ENCODE peak calls at places on chromosome 5, in eight cellular contexts. One of them, this sample, is unnamed.

GRCh38 chr5:131224387-131225191 is 39.3 kb upstream of the CDC42SE2 start:
- DNase-seq in germinal center: peak; percentile 50
- DNase-seq in substantia nigra: peak; percentile 5
- DNase-seq in effector memory CD8-positive, alpha-beta T cell: no peak
- DNase-seq in activated effector memory CD4-positive, alpha-beta T cell treated with anti-CD3 and anti-CD28 coated beads, Interleukin-2, amount 50 U/mL, for 16 hours: no peak
- DNase-seq in activated T-helper 1 cell treated with anti-CD3 and anti-CD28 coated beads, Interleukin-2, amount 50 U/mL, for 16 hours: no peak
- DNase-seq in fibroblast of lung: no peak
- DNase-seq in stromal cell of bone marrow: no peak
- DNase-seq in this sample: peak; percentile 77

GRCh38 chr5:169875091-169875727 is 105.1 kb downstream of the INSYN2B start:
- DNase-seq in activated effector memory CD4-positive, alpha-beta T cell treated with anti-CD3 and anti-CD28 coated beads, Interleukin-2, amount 50 U/mL, for 16 hours: no peak
- DNase-seq in activated T-helper 1 cell treated with anti-CD3 and anti-CD28 coated beads, Interleukin-2, amount 50 U/mL, for 16 hours: no peak
- DNase-seq in substantia nigra: no peak
- DNase-seq in effector memory CD8-positive, alpha-beta T cell: no peak
- DNase-seq in stromal cell of bone marrow: no peak
- DNase-seq in fibroblast of lung: peak; percentile 72
- DNase-seq in germinal center: no peak
- DNase-seq in this sample: no peak

GRCh38 chr5:122093415-122093814 is 15.4 kb upstream of the LOX start:
- DNase-seq in activated T-helper 1 cell treated with anti-CD3 and anti-CD28 coated beads, Interleukin-2, amount 50 U/mL, for 16 hours: no peak
- DNase-seq in fibroblast of lung: peak; percentile 70
- DNase-seq in effector memory CD8-positive, alpha-beta T cell: no peak
- DNase-seq in activated effector memory CD4-positive, alpha-beta T cell treated with anti-CD3 and anti-CD28 coated beads, Interleukin-2, amount 50 U/mL, for 16 hours: no peak
- DNase-seq in stromal cell of bone marrow: no peak
- DNase-seq in germinal center: no peak
- DNase-seq in substantia nigra: no peak
- DNase-seq in this sample: no peak

GRCh38 chr5:95446009-95446408 is 54.8 kb downstream of the FAM81B start:
- DNase-seq in stromal cell of bone marrow: peak; percentile 15
- DNase-seq in activated effector memory CD4-positive, alpha-beta T cell treated with anti-CD3 and anti-CD28 coated beads, Interleukin-2, amount 50 U/mL, for 16 hours: no peak
- DNase-seq in fibroblast of lung: peak; percentile 22
- DNase-seq in germinal center: no peak
- DNase-seq in activated T-helper 1 cell treated with anti-CD3 and anti-CD28 coated beads, Interleukin-2, amount 50 U/mL, for 16 hours: no peak
- DNase-seq in effector memory CD8-positive, alpha-beta T cell: no peak
- DNase-seq in substantia nigra: no peak
- DNase-seq in this sample: no peak

GRCh38 chr5:83472508-83473343 is 1.2 kb downstream of the VCAN start:
- DNase-seq in activated T-helper 1 cell treated with anti-CD3 and anti-CD28 coated beads, Interleukin-2, amount 50 U/mL, for 16 hours: no peak
- DNase-seq in germinal center: peak; percentile 19
- DNase-seq in fibroblast of lung: peak; percentile 24
- DNase-seq in stromal cell of bone marrow: peak; percentile 23
- DNase-seq in activated effector memory CD4-positive, alpha-beta T cell treated with anti-CD3 and anti-CD28 coated beads, Interleukin-2, amount 50 U/mL, for 16 hours: peak; percentile 62
- DNase-seq in effector memory CD8-positive, alpha-beta T cell: no peak
- DNase-seq in substantia nigra: peak; percentile 32
- DNase-seq in this sample: peak; percentile 42

GRCh38 chr5:177306674-177307543 is 3.3 kb downstream of the PRELID1 start:
- DNase-seq in activated T-helper 1 cell treated with anti-CD3 and anti-CD28 coated beads, Interleukin-2, amount 50 U/mL, for 16 hours: no peak
- DNase-seq in germinal center: no peak
- DNase-seq in stromal cell of bone marrow: no peak
- DNase-seq in substantia nigra: no peak
- DNase-seq in fibroblast of lung: peak; percentile 6
- DNase-seq in activated effector memory CD4-positive, alpha-beta T cell treated with anti-CD3 and anti-CD28 coated beads, Interleukin-2, amount 50 U/mL, for 16 hours: no peak
- DNase-seq in effector memory CD8-positive, alpha-beta T cell: no peak
- DNase-seq in this sample: no peak

GRCh38 chr5:134041570-134042411 is 37.0 kb upstream of the VDAC1 start:
- DNase-seq in germinal center: no peak
- DNase-seq in fibroblast of lung: no peak
- DNase-seq in stromal cell of bone marrow: no peak
- DNase-seq in substantia nigra: no peak
- DNase-seq in activated effector memory CD4-positive, alpha-beta T cell treated with anti-CD3 and anti-CD28 coated beads, Interleukin-2, amount 50 U/mL, for 16 hours: no peak
- DNase-seq in activated T-helper 1 cell treated with anti-CD3 and anti-CD28 coated beads, Interleukin-2, amount 50 U/mL, for 16 hours: no peak
- DNase-seq in effector memory CD8-positive, alpha-beta T cell: no peak
- DNase-seq in this sample: no peak

GRCh38 chr5:59744531-59744992 is 149.0 kb downstream of the PDE4D start:
- DNase-seq in activated effector memory CD4-positive, alpha-beta T cell treated with anti-CD3 and anti-CD28 coated beads, Interleukin-2, amount 50 U/mL, for 16 hours: no peak
- DNase-seq in stromal cell of bone marrow: peak; percentile 40
- DNase-seq in effector memory CD8-positive, alpha-beta T cell: no peak
- DNase-seq in fibroblast of lung: peak; percentile 74
- DNase-seq in substantia nigra: no peak
- DNase-seq in germinal center: no peak
- DNase-seq in activated T-helper 1 cell treated with anti-CD3 and anti-CD28 coated beads, Interleukin-2, amount 50 U/mL, for 16 hours: no peak
- DNase-seq in this sample: no peak

GRCh38 chr5:90830058-90830457 is 271.5 kb downstream of the ADGRV1 start:
- DNase-seq in activated effector memory CD4-positive, alpha-beta T cell treated with anti-CD3 and anti-CD28 coated beads, Interleukin-2, amount 50 U/mL, for 16 hours: no peak
- DNase-seq in effector memory CD8-positive, alpha-beta T cell: no peak
- DNase-seq in substantia nigra: no peak
- DNase-seq in stromal cell of bone marrow: no peak
- DNase-seq in activated T-helper 1 cell treated with anti-CD3 and anti-CD28 coated beads, Interleukin-2, amount 50 U/mL, for 16 hours: no peak
- DNase-seq in fibroblast of lung: no peak
- DNase-seq in germinal center: no peak
- DNase-seq in this sample: no peak

GRCh38 chr5:14439087-14439841 is 142.3 kb upstream of the OTULINL start:
- DNase-seq in germinal center: no peak
- DNase-seq in substantia nigra: no peak
- DNase-seq in activated effector memory CD4-positive, alpha-beta T cell treated with anti-CD3 and anti-CD28 coated beads, Interleukin-2, amount 50 U/mL, for 16 hours: no peak
- DNase-seq in effector memory CD8-positive, alpha-beta T cell: no peak
- DNase-seq in activated T-helper 1 cell treated with anti-CD3 and anti-CD28 coated beads, Interleukin-2, amount 50 U/mL, for 16 hours: no peak
- DNase-seq in stromal cell of bone marrow: no peak
- DNase-seq in fibroblast of lung: peak; percentile 38
- DNase-seq in this sample: no peak

GRCh38 chr5:151671979-151672378 is 14.7 kb downstream of the SPARC start:
- DNase-seq in substantia nigra: no peak
- DNase-seq in fibroblast of lung: no peak
- DNase-seq in activated T-helper 1 cell treated with anti-CD3 and anti-CD28 coated beads, Interleukin-2, amount 50 U/mL, for 16 hours: no peak
- DNase-seq in stromal cell of bone marrow: no peak
- DNase-seq in effector memory CD8-positive, alpha-beta T cell: no peak
- DNase-seq in germinal center: no peak
- DNase-seq in activated effector memory CD4-positive, alpha-beta T cell treated with anti-CD3 and anti-CD28 coated beads, Interleukin-2, amount 50 U/mL, for 16 hours: no peak
- DNase-seq in this sample: no peak

GRCh38 chr5:12668564-12668963 is 764.3 kb upstream of the CTNND2 start:
- DNase-seq in germinal center: no peak
- DNase-seq in effector memory CD8-positive, alpha-beta T cell: no peak
- DNase-seq in fibroblast of lung: no peak
- DNase-seq in stromal cell of bone marrow: no peak
- DNase-seq in activated effector memory CD4-positive, alpha-beta T cell treated with anti-CD3 and anti-CD28 coated beads, Interleukin-2, amount 50 U/mL, for 16 hours: no peak
- DNase-seq in activated T-helper 1 cell treated with anti-CD3 and anti-CD28 coated beads, Interleukin-2, amount 50 U/mL, for 16 hours: no peak
- DNase-seq in substantia nigra: no peak
- DNase-seq in this sample: no peak

GRCh38 chr5:122019936-122020590 is 58.0 kb downstream of the LOX start:
- DNase-seq in activated effector memory CD4-positive, alpha-beta T cell treated with anti-CD3 and anti-CD28 coated beads, Interleukin-2, amount 50 U/mL, for 16 hours: no peak
- DNase-seq in stromal cell of bone marrow: no peak
- DNase-seq in germinal center: no peak
- DNase-seq in fibroblast of lung: no peak
- DNase-seq in activated T-helper 1 cell treated with anti-CD3 and anti-CD28 coated beads, Interleukin-2, amount 50 U/mL, for 16 hours: no peak
- DNase-seq in effector memory CD8-positive, alpha-beta T cell: no peak
- DNase-seq in substantia nigra: no peak
- DNase-seq in this sample: no peak

GRCh38 chr5:53507013-53507412 is 26.6 kb downstream of the FST start:
- DNase-seq in activated T-helper 1 cell treated with anti-CD3 and anti-CD28 coated beads, Interleukin-2, amount 50 U/mL, for 16 hours: no peak
- DNase-seq in effector memory CD8-positive, alpha-beta T cell: no peak
- DNase-seq in fibroblast of lung: no peak
- DNase-seq in activated effector memory CD4-positive, alpha-beta T cell treated with anti-CD3 and anti-CD28 coated beads, Interleukin-2, amount 50 U/mL, for 16 hours: no peak
- DNase-seq in germinal center: no peak
- DNase-seq in stromal cell of bone marrow: no peak
- DNase-seq in substantia nigra: no peak
- DNase-seq in this sample: no peak

GRCh38 chr5:142253938-142254895 is 70.6 kb downstream of the SPRY4 start:
- DNase-seq in stromal cell of bone marrow: peak; percentile 62
- DNase-seq in fibroblast of lung: peak; percentile 56
- DNase-seq in activated T-helper 1 cell treated with anti-CD3 and anti-CD28 coated beads, Interleukin-2, amount 50 U/mL, for 16 hours: no peak
- DNase-seq in effector memory CD8-positive, alpha-beta T cell: no peak
- DNase-seq in substantia nigra: no peak
- DNase-seq in activated effector memory CD4-positive, alpha-beta T cell treated with anti-CD3 and anti-CD28 coated beads, Interleukin-2, amount 50 U/mL, for 16 hours: no peak
- DNase-seq in germinal center: no peak
- DNase-seq in this sample: no peak

GRCh38 chr5:124395287-124395686 is 351.2 kb downstream of the ZNF608 start:
- DNase-seq in fibroblast of lung: peak; percentile 5
- DNase-seq in substantia nigra: no peak
- DNase-seq in activated effector memory CD4-positive, alpha-beta T cell treated with anti-CD3 and anti-CD28 coated beads, Interleukin-2, amount 50 U/mL, for 16 hours: no peak
- DNase-seq in activated T-helper 1 cell treated with anti-CD3 and anti-CD28 coated beads, Interleukin-2, amount 50 U/mL, for 16 hours: no peak
- DNase-seq in effector memory CD8-positive, alpha-beta T cell: no peak
- DNase-seq in stromal cell of bone marrow: no peak
- DNase-seq in germinal center: no peak
- DNase-seq in this sample: no peak

GRCh38 chr5:175521313-175521833 is 43.0 kb downstream of the SFXN1 start:
- DNase-seq in stromal cell of bone marrow: no peak
- DNase-seq in substantia nigra: no peak
- DNase-seq in germinal center: no peak
- DNase-seq in activated T-helper 1 cell treated with anti-CD3 and anti-CD28 coated beads, Interleukin-2, amount 50 U/mL, for 16 hours: no peak
- DNase-seq in effector memory CD8-positive, alpha-beta T cell: no peak
- DNase-seq in activated effector memory CD4-positive, alpha-beta T cell treated with anti-CD3 and anti-CD28 coated beads, Interleukin-2, amount 50 U/mL, for 16 hours: peak; percentile 75
- DNase-seq in fibroblast of lung: no peak
- DNase-seq in this sample: no peak

GRCh38 chr5:133050500-133050899 is 1.3 kb upstream of the HSPA4 start:
- DNase-seq in effector memory CD8-positive, alpha-beta T cell: no peak
- DNase-seq in stromal cell of bone marrow: no peak
- DNase-seq in fibroblast of lung: no peak
- DNase-seq in germinal center: no peak
- DNase-seq in substantia nigra: no peak
- DNase-seq in activated effector memory CD4-positive, alpha-beta T cell treated with anti-CD3 and anti-CD28 coated beads, Interleukin-2, amount 50 U/mL, for 16 hours: no peak
- DNase-seq in activated T-helper 1 cell treated with anti-CD3 and anti-CD28 coated beads, Interleukin-2, amount 50 U/mL, for 16 hours: no peak
- DNase-seq in this sample: no peak

GRCh38 chr5:95823738-95824609 is 1.4 kb upstream of the GLRX start:
- DNase-seq in fibroblast of lung: peak; percentile 93
- DNase-seq in substantia nigra: peak; percentile 9
- DNase-seq in germinal center: no peak
- DNase-seq in effector memory CD8-positive, alpha-beta T cell: peak; percentile 54
- DNase-seq in activated effector memory CD4-positive, alpha-beta T cell treated with anti-CD3 and anti-CD28 coated beads, Interleukin-2, amount 50 U/mL, for 16 hours: peak; percentile 81
- DNase-seq in activated T-helper 1 cell treated with anti-CD3 and anti-CD28 coated beads, Interleukin-2, amount 50 U/mL, for 16 hours: no peak
- DNase-seq in stromal cell of bone marrow: peak; percentile 94
- DNase-seq in this sample: peak; percentile 51

GRCh38 chr5:55923873-55924500 is 70.8 kb downstream of the IL6ST start:
- DNase-seq in activated T-helper 1 cell treated with anti-CD3 and anti-CD28 coated beads, Interleukin-2, amount 50 U/mL, for 16 hours: no peak
- DNase-seq in germinal center: no peak
- DNase-seq in effector memory CD8-positive, alpha-beta T cell: no peak
- DNase-seq in stromal cell of bone marrow: no peak
- DNase-seq in activated effector memory CD4-positive, alpha-beta T cell treated with anti-CD3 and anti-CD28 coated beads, Interleukin-2, amount 50 U/mL, for 16 hours: no peak
- DNase-seq in substantia nigra: no peak
- DNase-seq in fibroblast of lung: no peak
- DNase-seq in this sample: no peak

GRCh38 chr5:30405821-30406220 is 787.7 kb upstream of the CDH6 start:
- DNase-seq in activated effector memory CD4-positive, alpha-beta T cell treated with anti-CD3 and anti-CD28 coated beads, Interleukin-2, amount 50 U/mL, for 16 hours: no peak
- DNase-seq in activated T-helper 1 cell treated with anti-CD3 and anti-CD28 coated beads, Interleukin-2, amount 50 U/mL, for 16 hours: no peak
- DNase-seq in substantia nigra: no peak
- DNase-seq in germinal center: no peak
- DNase-seq in fibroblast of lung: no peak
- DNase-seq in stromal cell of bone marrow: peak; percentile 7
- DNase-seq in effector memory CD8-positive, alpha-beta T cell: no peak
- DNase-seq in this sample: no peak

GRCh38 chr5:143698534-143698933 is 113.4 kb upstream of the HMHB1 start:
- DNase-seq in substantia nigra: no peak
- DNase-seq in activated T-helper 1 cell treated with anti-CD3 and anti-CD28 coated beads, Interleukin-2, amount 50 U/mL, for 16 hours: no peak
- DNase-seq in stromal cell of bone marrow: no peak
- DNase-seq in germinal center: no peak
- DNase-seq in fibroblast of lung: no peak
- DNase-seq in activated effector memory CD4-positive, alpha-beta T cell treated with anti-CD3 and anti-CD28 coated beads, Interleukin-2, amount 50 U/mL, for 16 hours: no peak
- DNase-seq in effector memory CD8-positive, alpha-beta T cell: no peak
- DNase-seq in this sample: no peak

GRCh38 chr5:7837401-7837800 is 13.5 kb downstream of the CFAP90 start:
- DNase-seq in fibroblast of lung: no peak
- DNase-seq in stromal cell of bone marrow: no peak
- DNase-seq in substantia nigra: no peak
- DNase-seq in effector memory CD8-positive, alpha-beta T cell: no peak
- DNase-seq in activated effector memory CD4-positive, alpha-beta T cell treated with anti-CD3 and anti-CD28 coated beads, Interleukin-2, amount 50 U/mL, for 16 hours: no peak
- DNase-seq in germinal center: no peak
- DNase-seq in activated T-helper 1 cell treated with anti-CD3 and anti-CD28 coated beads, Interleukin-2, amount 50 U/mL, for 16 hours: no peak
- DNase-seq in this sample: no peak